ENCODE peak calls at places on chromosomes 7 and 10, in four cellular contexts. U is glutamatergic neuron, Y is tibial nerve, I is NCI-H2081. Z is an unnamed sample.

GRCh38 chr7:26705567-26705966 is 158.8 kb downstream of the SKAP2 start:
- DNase-seq in U (no peak), Y (no peak), I (peak; percentile 83), Z (no peak)

GRCh38 chr10:13402016-13402415 is 53.9 kb upstream of the SEPHS1 start:
- DNase-seq in U (no peak), Y (no peak), I (no peak), Z (no peak)

GRCh38 chr10:3512263-3512662 is 272.7 kb downstream of the KLF6 start:
- DNase-seq in U (no peak), Y (no peak), I (no peak), Z (no peak)

GRCh38 chr10:64334084-64334483 is 812.9 kb downstream of the REEP3 start:
- DNase-seq in U (no peak), Y (no peak), I (no peak), Z (no peak)

GRCh38 chr7:112994666-112995065 is 92.0 kb downstream of the GPR85 start:
- DNase-seq in U (no peak), Y (no peak), I (no peak), Z (no peak)

GRCh38 chr7:81618400-81619014 is 151.3 kb downstream of the HGF start:
- DNase-seq in U (no peak), Y (no peak), I (no peak), Z (no peak)

GRCh38 chr10:26214538-26215461 is 1.8 kb upstream of the GAD2 start:
- DNase-seq in U (peak; percentile 31), Y (no peak), I (peak; percentile 51), Z (no peak)

GRCh38 chr10:47329905-47330304 is 7.7 kb downstream of the GDF2 start:
- DNase-seq in U (no peak), Y (no peak), I (no peak), Z (no peak)

GRCh38 chr7:50792342-50793114 is 9.8 kb upstream of the GRB10 start:
- DNase-seq in U (peak; percentile 66), Y (no peak), I (peak; percentile 16), Z (peak; percentile 44)

GRCh38 chr7:139648941-139649425 is 125.5 kb downstream of the CLEC2L start:
- DNase-seq in U (no peak), Y (no peak), I (no peak), Z (no peak)

GRCh38 chr10:33099748-33100147 is 141.7 kb upstream of the ITGB1 start:
- DNase-seq in U (no peak), Y (no peak), I (no peak), Z (no peak)

GRCh38 chr10:96370575-96371157 is 11.9 kb upstream of the OPALIN start:
- DNase-seq in U (peak; percentile 75), Y (no peak), I (peak; percentile 18), Z (peak; percentile 32)

GRCh38 chr10:113019692-113020424 is 69.8 kb downstream of the TCF7L2 start:
- DNase-seq in U (no peak), Y (no peak), I (peak; percentile 41), Z (no peak)

GRCh38 chr10:47379901-47380300 is 4.2 kb downstream of the ZNF488 start:
- DNase-seq in U (no peak), Y (no peak), I (no peak), Z (no peak)

Z was measured in heart right ventricle.